ENCODE peak calls at places on chromosomes 5 and 9, in four cellular contexts. T, D, F and Y are unnamed samples.

GRCh38 chr9:137318976-137319375 is 16.9 kb upstream of the NRARP start:
- DNase-seq in T (no peak), D (peak), F (no peak), Y (no peak)

GRCh38 chr9:76143834-76144233 is 250.4 kb downstream of the RFK start:
- DNase-seq in T (no peak), D (no peak), F (no peak), Y (no peak)

GRCh38 chr5:1127991-1128785 is 16.3 kb upstream of the SLC12A7 start:
- DNase-seq in D (no peak), F (no peak), T (no peak), Y (no peak)

GRCh38 chr5:159049844-159050318 is 49.8 kb downstream of the EBF1 start:
- DNase-seq in D (no peak), F (no peak), T (peak), Y (peak)

GRCh38 chr5:124519396-124519795 is 227.0 kb downstream of the ZNF608 start:
- DNase-seq in T (peak), D (no peak), F (no peak), Y (peak)

GRCh38 chr5:35890021-35890740 is 33.5 kb downstream of the IL7R start:
- DNase-seq in F (no peak), T (no peak), D (no peak), Y (no peak)

GRCh38 chr5:83931969-83932368 is 211.3 kb upstream of the HAPLN1 start:
- DNase-seq in F (no peak), D (no peak), T (no peak), Y (no peak)

GRCh38 chr9:121286973-121287721 is 19.2 kb downstream of the GSN start:
- DNase-seq in D (peak), F (peak), T (peak), Y (peak)

GRCh38 chr9:90167920-90168319 is 474.7 kb downstream of the DIRAS2 start:
- DNase-seq in T (no peak), D (no peak), F (no peak), Y (no peak)

GRCh38 chr9:104682642-104683041 is 11.7 kb upstream of the OR13D1 start:
- DNase-seq in F (peak), D (no peak), T (peak), Y (peak)

GRCh38 chr5:175387144-175387543 is 56.8 kb downstream of the DRD1 start:
- DNase-seq in T (no peak), F (no peak), D (no peak), Y (no peak)

GRCh38 chr9:4922101-4922500 is 63.0 kb upstream of the JAK2 start:
- DNase-seq in T (no peak), D (no peak), F (no peak), Y (no peak)

GRCh38 chr9:91841591-91841990 is 108.4 kb downstream of the ROR2 start:
- DNase-seq in F (no peak), T (no peak), D (no peak), Y (no peak)

GRCh38 chr5:39073759-39074008 is 515 bp downstream of the RICTOR start:
- DNase-seq in D (no peak), T (no peak), F (no peak), Y (no peak)

DNA sequence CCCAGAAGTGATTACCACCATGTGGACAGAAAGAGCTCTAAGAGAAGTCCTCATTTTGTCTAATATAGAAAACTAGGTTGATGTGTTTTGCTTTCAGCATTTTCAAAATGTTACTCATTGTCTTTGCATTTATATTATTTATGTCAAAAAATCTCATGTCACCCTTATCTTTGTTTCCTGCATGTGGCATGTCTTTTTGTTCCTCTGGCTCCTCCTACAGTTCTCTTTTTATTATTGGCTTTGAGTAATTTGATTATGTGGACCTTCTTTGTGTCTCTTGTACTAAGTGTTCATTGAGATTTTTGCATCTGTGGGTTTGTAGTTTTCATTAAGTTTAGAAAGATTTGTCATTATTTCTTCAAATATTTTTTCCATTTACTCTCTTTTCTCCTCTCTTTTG is 58.8 kb downstream of the GNG10 start:
- DNase-seq in F (no peak), T (peak), D (no peak), Y (no peak)
- TF ChIP-seq CTCF in F (no peak), T (peak), D (no peak), Y (no peak)

GRCh38 chr9:18493361-18494015 is 19.5 kb downstream of the ADAMTSL1 start:
- DNase-seq in D (no peak), F (no peak), T (no peak), Y (no peak)

GRCh38 chr9:18495065-18495464 is 21.1 kb downstream of the ADAMTSL1 start:
- DNase-seq in F (no peak), D (no peak), T (no peak), Y (no peak)

GRCh38 chr9:18498947-18499585 is 25.1 kb downstream of the ADAMTSL1 start:
- DNase-seq in D (no peak), F (no peak), T (no peak), Y (no peak)

GRCh38 chr9:18499987-18500386 is 26.0 kb downstream of the ADAMTSL1 start:
- DNase-seq in T (no peak), D (no peak), F (no peak), Y (peak)

DNA sequence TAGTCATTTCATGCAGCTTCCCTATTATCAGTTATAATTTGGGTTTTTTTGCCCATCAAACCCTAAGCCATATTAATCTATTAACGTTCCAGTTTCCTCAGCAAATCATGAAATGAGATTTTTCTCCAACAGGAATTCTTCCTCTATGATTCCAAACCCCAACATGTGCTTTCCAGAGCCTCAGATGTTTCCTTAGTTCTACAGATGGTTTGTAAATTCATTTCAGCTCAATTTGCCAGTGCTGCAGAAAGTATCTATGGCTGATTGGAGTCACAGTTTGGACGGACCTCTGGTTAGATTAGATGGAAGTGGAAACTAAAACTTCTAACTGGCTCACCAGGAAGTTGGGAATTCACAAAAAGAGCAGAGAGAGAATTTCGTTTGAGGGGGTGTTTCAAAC is 22.6 kb downstream of the ADAMTSL1 start:
- DNase-seq in D (no peak), T (no peak), F (no peak), Y (no peak)
- TF ChIP-seq CTCF in D (no peak), T (no peak), F (no peak), Y (no peak)

GRCh38 chr9:84871983-84872382 is 202.5 kb downstream of the NTRK2 start:
- DNase-seq in T (no peak), D (no peak), F (no peak), Y (no peak)
- TF ChIP-seq CTCF in T (no peak), D (no peak), F (no peak), Y (no peak)

GRCh38 chr5:53427965-53428364 is 52.5 kb upstream of the FST start:
- DNase-seq in T (no peak), F (no peak), D (no peak), Y (no peak)

GRCh38 chr5:53426878-53427277 is 53.6 kb upstream of the FST start:
- DNase-seq in T (no peak), F (no peak), D (no peak), Y (no peak)

GRCh38 chr5:53426517-53426839 is 54.0 kb upstream of the FST start:
- DNase-seq in D (no peak), T (no peak), F (no peak), Y (no peak)

GRCh38 chr5:53424691-53425597 is 55.5 kb upstream of the FST start:
- DNase-seq in D (no peak), T (peak), F (no peak), Y (peak)

DNA sequence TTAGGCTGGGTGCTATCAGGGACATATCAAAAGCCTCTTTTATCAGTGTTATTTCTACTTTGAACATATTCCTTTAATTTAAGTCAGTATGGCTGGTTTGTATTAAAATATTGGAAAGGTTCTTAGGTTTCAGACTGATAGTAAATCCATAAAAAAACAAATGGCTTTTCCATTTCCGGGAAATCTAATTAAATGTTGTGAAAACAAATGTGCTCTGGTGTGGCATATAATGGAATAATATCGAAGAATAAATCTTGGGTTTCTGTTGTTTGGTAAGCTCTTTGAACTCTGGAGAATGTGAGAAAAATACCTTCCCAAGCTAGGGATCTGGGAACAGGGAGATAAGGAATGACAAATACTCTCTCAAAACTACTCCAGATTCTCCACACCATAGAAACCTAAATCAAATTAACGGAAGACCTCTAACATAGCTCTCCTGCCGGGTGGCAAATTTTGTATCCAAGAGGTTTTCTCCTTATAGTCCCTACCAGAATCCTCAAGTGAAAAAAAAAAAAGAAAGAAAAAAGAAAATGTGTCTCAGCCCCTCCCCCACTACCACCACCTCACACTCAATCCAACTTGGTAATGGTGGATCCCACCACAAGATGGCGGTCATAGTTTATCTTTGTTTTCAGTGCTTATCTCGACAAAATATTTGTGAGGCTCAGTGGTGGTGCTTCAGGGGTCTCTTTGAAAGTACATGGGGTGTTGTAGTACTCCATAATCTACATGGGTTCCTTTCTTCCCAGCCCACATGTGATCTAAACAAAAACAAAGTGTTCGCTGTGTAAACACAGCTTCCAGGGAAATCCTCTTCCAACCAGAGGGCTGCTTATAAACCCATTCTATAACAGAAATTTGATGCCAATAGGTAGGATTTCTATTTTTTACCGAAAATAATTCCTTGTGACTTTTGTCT is 54.6 kb upstream of the FST start:
- DNase-seq in T (peak), D (peak), F (no peak), Y (peak)
- TF ChIP-seq CTCF in T (peak), D (peak), F (peak), Y (no peak)

GRCh38 chr9:136118367-136119258 is at the start of gene TMEM250:
- DNase-seq in D (peak), F (peak), T (peak), Y (peak)
- TF ChIP-seq CTCF in D (no peak), F (no peak), T (no peak), Y (no peak)

GRCh38 chr5:5613261-5613990 is 190.9 kb downstream of the ICE1 start:
- DNase-seq in F (no peak), T (no peak), D (no peak), Y (no peak)
- TF ChIP-seq CTCF in F (no peak), T (no peak), D (no peak), Y (no peak)

GRCh38 chr9:133487331-133487725 is 8.4 kb upstream of the SLC2A6 start:
- DNase-seq in F (no peak), D (no peak), T (no peak), Y (no peak)

GRCh38 chr9:133488686-133489252 is 9.9 kb upstream of the SLC2A6 start:
- DNase-seq in D (no peak), T (no peak), F (no peak), Y (no peak)

GRCh38 chr9:133483611-133484010 is 4.7 kb upstream of the SLC2A6 start:
- DNase-seq in T (no peak), F (no peak), D (no peak), Y (no peak)

GRCh38 chr9:133484671-133485437 is 6.0 kb upstream of the SLC2A6 start:
- DNase-seq in T (no peak), F (no peak), D (no peak), Y (no peak)

GRCh38 chr9:133485531-133486260 is 6.8 kb upstream of the SLC2A6 start:
- DNase-seq in T (no peak), D (no peak), F (no peak), Y (no peak)
- TF ChIP-seq CTCF in T (no peak), D (no peak), F (no peak), Y (no peak)

DNA sequence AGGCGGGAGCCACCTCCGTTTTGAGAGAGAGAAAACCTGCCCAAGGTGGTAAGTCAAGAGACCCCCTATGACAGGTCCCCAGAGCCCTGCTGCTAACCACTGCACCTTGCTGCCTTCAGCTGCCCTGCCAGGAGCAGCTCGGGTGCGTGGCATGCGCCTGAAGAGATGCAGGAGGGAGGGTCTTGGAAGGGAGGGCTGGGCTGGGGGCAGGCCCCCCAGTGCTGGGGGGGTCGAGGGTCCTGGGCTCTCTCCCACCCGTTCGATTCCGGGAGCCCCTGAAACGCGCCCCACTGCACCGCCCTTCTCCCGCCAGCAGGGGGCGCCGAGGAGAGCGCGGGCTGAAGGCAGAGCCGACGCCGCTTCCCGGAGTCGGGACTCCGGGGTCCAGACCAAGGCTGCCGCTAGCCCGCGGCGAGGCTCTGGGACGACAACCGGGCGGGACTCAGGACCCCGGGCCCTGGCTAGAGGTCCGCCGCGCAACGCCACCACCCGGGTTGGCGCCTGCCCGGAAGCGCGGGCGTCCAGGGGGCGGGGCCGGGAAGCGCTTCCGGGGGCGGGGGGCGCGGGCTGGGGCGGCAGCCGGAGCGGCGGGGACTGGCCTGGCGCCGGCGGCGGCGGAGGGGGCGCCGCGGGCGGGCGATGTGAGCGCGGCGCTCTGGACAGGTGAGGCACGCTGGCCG is at the start of gene ZBTB34:
- DNase-seq in T (peak), D (peak), F (peak), Y (peak)
- TF ChIP-seq CTCF in T (peak), D (peak), F (peak), Y (peak)

GRCh38 chr5:167565555-167565954 is 725.9 kb upstream of the WWC1 start:
- DNase-seq in F (peak), T (peak), D (no peak), Y (peak)
- TF ChIP-seq CTCF in F (peak), T (peak), D (no peak), Y (peak)